ENCODE peak calls at places on chromosomes 16 and 17, in six cellular contexts. J, L, O, R, Y and E are unnamed samples.

GRCh38 chr17:73802314-73802713 is 158.1 kb upstream of the SDK2 start:
- DNase-seq in J (no peak), L (no peak), Y (no peak), O (no peak), R (no peak), E (no peak)

GRCh38 chr17:67469208-67469980 is 92.3 kb downstream of the PITPNC1 start:
- DNase-seq in R (no peak), J (peak; percentile 29), O (no peak), Y (no peak), L (no peak), E (no peak)

GRCh38 chr17:65220732-65221131 is 83.6 kb downstream of the RGS9 start:
- DNase-seq in R (no peak), L (no peak), J (peak; percentile 64), Y (no peak), O (no peak), E (peak; percentile 32)

GRCh38 chr16:72986011-72986410 is 61.9 kb downstream of the ZFHX3 start:
- DNase-seq in L (no peak), O (no peak), Y (no peak), J (no peak), R (no peak), E (no peak)

GRCh38 chr17:50918933-50919296 is 52.8 kb upstream of the TOB1 start:
- DNase-seq in Y (peak; percentile 35), O (peak; percentile 16), R (no peak), L (peak; percentile 41), J (peak; percentile 30), E (peak; percentile 30)

GRCh38 chr17:82753201-82753464 is 1.3 kb downstream of the TBCD start:
- DNase-seq in O (no peak), Y (no peak), R (no peak), L (no peak), J (no peak), E (no peak)

GRCh38 chr16:8931864-8932263 is 31.8 kb downstream of the USP7 start:
- DNase-seq in O (peak; percentile 53), L (no peak), R (peak; percentile 39), Y (peak; percentile 44), J (peak; percentile 40), E (peak; percentile 52)

GRCh38 chr16:6165330-6165984 is 1067.9 kb upstream of the EEF2KMT start:
- DNase-seq in O (no peak), R (no peak), J (peak; percentile 8), Y (no peak), L (no peak), E (no peak)

GRCh38 chr16:85436636-85437160 is 176.4 kb upstream of the GSE1 start:
- DNase-seq in O (no peak), L (no peak), J (no peak), R (no peak), Y (no peak), E (no peak)

GRCh38 chr17:3685174-3685812 is 10.7 kb downstream of the P2RX5 start:
- DNase-seq in L (no peak), Y (no peak), J (no peak), R (no peak), O (no peak), E (no peak)

GRCh38 chr16:353404-354285 is 1.1 kb upstream of the AXIN1 start:
- DNase-seq in R (no peak), J (no peak), Y (peak; percentile 28), O (peak; percentile 54), L (no peak), E (no peak)

GRCh38 chr16:83725313-83725712 is 82.5 kb upstream of the HSBP1 start:
- DNase-seq in O (no peak), R (no peak), L (no peak), J (no peak), Y (no peak), E (no peak)

GRCh38 chr16:22813223-22813945 is 578 bp upstream of the HS3ST2 start:
- DNase-seq in L (peak; percentile 50), R (peak; percentile 89), J (peak; percentile 64), Y (no peak), O (no peak), E (peak; percentile 11)

GRCh38 chr16:805474-805873 is 4.9 kb upstream of the GNG13 start:
- DNase-seq in J (no peak), Y (no peak), R (no peak), O (no peak), L (no peak), E (no peak)

GRCh38 chr16:86349338-86349900 is 160.9 kb upstream of the FOXF1 start:
- DNase-seq in Y (no peak), O (no peak), L (no peak), R (no peak), J (no peak), E (no peak)

GRCh38 chr16:53872248-53873221 is 168.6 kb downstream of the FTO start:
- DNase-seq in J (peak; percentile 63), R (no peak), L (no peak), Y (no peak), O (no peak), E (no peak)

GRCh38 chr16:48628359-48628985 is 18.5 kb upstream of the N4BP1 start:
- DNase-seq in L (no peak), J (no peak), O (no peak), R (no peak), Y (no peak), E (no peak)

GRCh38 chr17:56804454-56804853 is 29.3 kb downstream of the C17orf67 start:
- DNase-seq in Y (no peak), O (no peak), L (no peak), R (no peak), J (no peak), E (no peak)